ENCODE peak calls at places on chromosomes 7 and 10, in four cellular contexts. L is HCT116, X is HepG2, N is SK-N-SH. G is an unnamed sample.

GRCh38 chr10:13528138-13528874 is 508 bp downstream of the BEND7 start:
- DNase-seq in L (no peak), X (no peak), N (peak), G (peak)

GRCh38 chr7:88795553-88795952 is at the start of gene TEX47:
- DNase-seq in N (no peak), X (no peak), L (no peak), G (no peak)

GRCh38 chr7:35652124-35652523 is 42.8 kb downstream of the HERPUD2 start:
- DNase-seq in N (no peak), L (no peak), X (no peak), G (no peak)

GRCh38 chr10:124509836-124510535 is 48.4 kb downstream of the LHPP start:
- DNase-seq in X (no peak), N (no peak), L (no peak), G (no peak)

GRCh38 chr10:43058716-43059335 is 18.0 kb upstream of the RET start:
- DNase-seq in L (no peak), N (no peak), X (no peak), G (no peak)

GRCh38 chr7:129948338-129948737 is 4.4 kb downstream of the UBE2H start:
- DNase-seq in N (no peak), X (no peak), L (no peak), G (no peak)

GRCh38 chr7:155230169-155230593 is 67.5 kb upstream of the INSIG1 start:
- DNase-seq in N (no peak), X (peak), L (peak), G (no peak)

GRCh38 chr7:56105508-56105907 is 768 bp downstream of the CHCHD2 start:
- DNase-seq in X (peak), N (no peak), L (peak), G (peak)

GRCh38 chr7:2202361-2202761 is 30.4 kb downstream of the MAD1L1 start:
- DNase-seq in L (no peak), N (peak), X (no peak), G (no peak)

GRCh38 chr10:105112862-105113261 is 471.8 kb downstream of the SORCS3 start:
- DNase-seq in X (no peak), L (no peak), N (no peak), G (no peak)

GRCh38 chr10:3399756-3400155 is 227.2 kb upstream of the PITRM1 start:
- DNase-seq in X (no peak), L (no peak), N (peak), G (no peak)

GRCh38 chr7:36460811-36461429 is 71.3 kb downstream of the ANLN start:
- DNase-seq in X (peak), N (no peak), L (no peak), G (no peak)

GRCh38 chr10:129848571-129849451 is 115.3 kb downstream of the EBF3 start:
- DNase-seq in X (no peak), N (no peak), L (no peak), G (no peak)

GRCh38 chr7:69670701-69671100 is 72.4 kb downstream of the AUTS2 start:
- DNase-seq in N (no peak), X (no peak), L (no peak), G (no peak)

GRCh38 chr7:44145419-44145968 is 4.4 kb upstream of the MYL7 start:
- DNase-seq in L (no peak), N (peak), X (no peak), G (no peak)

GRCh38 chr7:155918720-155919399 is 106.6 kb upstream of the SHH start:
- DNase-seq in L (peak), X (peak), N (no peak), G (no peak)

DNA sequence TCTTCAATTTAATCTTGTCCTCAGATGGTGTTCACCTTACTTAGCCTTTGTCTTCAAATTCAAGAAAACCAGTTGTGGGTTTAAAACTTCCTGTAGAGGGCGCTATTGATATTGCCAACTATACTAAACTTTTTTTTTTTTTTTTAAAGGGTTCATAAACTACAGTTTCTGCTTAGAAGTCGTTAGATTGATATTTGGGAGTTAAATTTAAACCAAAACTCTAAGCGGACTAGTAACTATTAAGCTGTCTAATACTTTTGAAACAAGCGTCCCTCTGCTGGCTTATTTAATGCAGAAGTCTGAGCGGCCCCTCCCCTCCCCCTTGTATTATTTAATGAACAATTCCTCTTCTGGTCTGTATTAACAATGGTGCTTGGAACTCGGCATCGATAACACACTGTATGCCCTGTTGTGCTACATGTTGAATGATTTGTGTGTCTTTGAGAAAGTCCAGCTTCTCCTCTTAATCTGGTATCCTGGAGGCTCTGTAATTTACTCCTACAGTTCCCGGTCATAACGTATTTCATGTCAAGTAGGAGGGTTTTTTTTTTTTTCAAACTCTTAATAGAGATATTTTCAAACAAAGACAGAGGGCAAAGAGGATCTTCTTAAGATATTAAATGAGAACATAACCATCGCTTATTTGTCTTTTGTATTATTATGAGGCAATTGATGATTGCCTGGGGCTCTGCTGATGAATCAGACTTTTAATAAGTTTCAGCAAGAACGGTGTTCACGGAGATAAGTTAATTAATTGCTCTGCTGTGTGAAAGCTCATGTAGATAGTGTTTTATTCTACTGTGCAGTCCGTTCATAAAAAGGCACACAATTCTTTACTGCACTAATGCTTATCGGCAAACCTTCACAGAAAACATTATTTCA is 22.6 kb upstream of the CREB5 start:
- DNase-seq in X (peak), L (peak), N (peak), G (peak)
- TF ChIP-seq ELF1 in X (no peak), L (no peak), N (no peak), G (no peak)

GRCh38 chr7:135335628-135336139 is 102.0 kb downstream of the STRA8 start:
- DNase-seq in L (peak), N (peak), X (peak), G (peak)
- TF ChIP-seq YY1 in L (no peak), N (no peak), X (peak), G (no peak)

DNA sequence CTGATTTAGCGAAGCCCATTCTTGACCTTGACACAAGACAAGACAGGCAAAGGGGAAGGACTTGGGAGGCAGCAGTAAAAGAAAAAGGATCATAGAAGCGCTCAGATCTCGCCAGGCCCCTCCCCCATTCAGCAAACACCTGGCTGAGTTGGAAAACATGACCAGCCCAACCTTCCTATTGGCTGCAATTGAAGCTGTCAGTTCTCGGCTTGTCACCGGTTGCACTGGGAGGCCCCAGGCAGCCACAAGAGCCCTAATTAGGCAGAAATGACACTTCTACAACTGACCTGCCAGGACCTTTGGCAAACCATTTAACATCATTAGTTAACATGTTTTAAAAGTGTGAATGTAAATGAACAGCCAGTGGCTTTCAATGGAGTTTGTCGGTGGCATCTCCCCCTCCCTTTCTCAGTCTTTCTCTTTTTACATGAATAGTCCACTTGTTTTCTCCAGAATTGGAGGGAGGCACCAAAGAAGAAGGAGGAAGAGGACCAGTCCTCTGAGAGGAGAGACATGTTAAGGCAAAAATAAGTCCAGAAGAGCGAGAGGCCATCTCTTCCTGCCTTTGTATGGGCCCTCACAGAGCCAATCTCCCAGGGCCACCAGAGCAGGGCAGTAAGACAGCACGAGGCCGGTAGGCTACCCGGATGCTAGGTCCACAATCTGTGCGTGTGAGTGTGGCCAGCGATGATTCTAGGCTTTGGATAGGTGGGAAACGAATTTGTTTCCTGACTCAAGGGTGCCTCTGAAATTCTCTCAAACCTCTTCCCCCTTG is 15.1 kb upstream of the ENO4 start:
- DNase-seq in L (no peak), X (no peak), N (no peak), G (no peak)
- TF ChIP-seq ELF1 in L (no peak), X (no peak), N (no peak), G (no peak)

GRCh38 chr7:49852619-49853462 is 79.4 kb downstream of the VWC2 start:
- DNase-seq in X (peak), L (peak), N (peak), G (peak)
- TF ChIP-seq YY1 in X (no peak), L (no peak), N (no peak), G (no peak)

G was measured in K562.